ENCODE peak calls at places on chromosomes 4 and X, in nine cellular contexts. U, I, T, S, M, C, K, B and X are unnamed samples.
A peak's percentile ranks its signal among the peaks of the same experiment; 100 is the strongest.

GRCh38 chr4:17557880-17558279 is 19.1 kb upstream of the LAP3 start:
- DNase-seq in M (no peak), B (no peak), S (no peak), C (no peak), T (no peak), K (no peak), I (no peak), U (no peak), X (no peak)

GRCh38 chrX:111568356-111568755 is 56.9 kb downstream of the SERTM2 start:
- DNase-seq in B (no peak), U (no peak), K (no peak), S (no peak), T (peak; percentile 50), M (peak; percentile 6), I (no peak), C (no peak), X (no peak)

GRCh38 chrX:57573754-57574153 is 18.1 kb upstream of the ZXDB start:
- DNase-seq in M (no peak), S (no peak), K (peak; percentile 41), T (no peak), C (no peak), I (no peak), U (no peak), B (peak; percentile 45), X (no peak)

GRCh38 chr4:84579410-84579791 is 3.5 kb upstream of the CDS1 start:
- DNase-seq in S (no peak), B (no peak), U (no peak), M (no peak), I (no peak), K (no peak), C (no peak), T (no peak), X (no peak)

GRCh38 chrX:17829526-17829925 is 31.6 kb downstream of the RAI2 start:
- DNase-seq in U (no peak), C (no peak), T (no peak), B (no peak), S (no peak), M (no peak), I (no peak), K (no peak), X (no peak)

GRCh38 chrX:68498508-68499379 is at the start of gene YIPF6:
- DNase-seq in M (peak; percentile 40), U (peak; percentile 80), T (peak; percentile 87), B (peak; percentile 63), C (peak; percentile 79), S (peak; percentile 90), K (peak; percentile 72), I (peak; percentile 77), X (peak; percentile 74)

GRCh38 chrX:50648151-50648550 is 165.8 kb downstream of the SHROOM4 start:
- DNase-seq in I (no peak), U (no peak), S (no peak), K (no peak), C (no peak), T (no peak), B (no peak), M (no peak), X (no peak)

GRCh38 chrX:147803948-147804347 is 107.8 kb upstream of the FMR1 start:
- DNase-seq in I (no peak), T (peak; percentile 28), C (no peak), B (peak; percentile 35), U (no peak), K (peak; percentile 43), M (no peak), S (no peak), X (no peak)

GRCh38 chr4:10033191-10033881 is 12.0 kb upstream of the SLC2A9 start:
- DNase-seq in B (no peak), U (peak; percentile 66), T (peak; percentile 39), C (no peak), K (no peak), I (no peak), M (no peak), S (peak; percentile 82), X (no peak)

GRCh38 chr4:79528241-79528706 is 120.2 kb upstream of the GK2 start:
- DNase-seq in T (no peak), C (no peak), U (no peak), K (peak; percentile 61), I (no peak), B (no peak), M (no peak), S (no peak), X (no peak)

GRCh38 chr4:150297861-150298474 is 219.7 kb downstream of the DCLK2 start:
- DNase-seq in B (peak; percentile 55), M (peak; percentile 45), S (peak; percentile 76), T (peak; percentile 68), C (no peak), I (peak; percentile 47), U (no peak), K (peak; percentile 36), X (no peak)

GRCh38 chr4:76087007-76087769 is 12.7 kb downstream of the ART3 start:
- DNase-seq in K (peak; percentile 28), M (peak; percentile 62), C (peak; percentile 33), B (peak; percentile 64), I (peak; percentile 54), S (no peak), T (peak; percentile 77), U (peak; percentile 25), X (peak; percentile 52)

GRCh38 chrX:39672405-39672804 is 425.4 kb downstream of the BCOR start:
- DNase-seq in I (no peak), M (no peak), K (no peak), U (no peak), B (no peak), T (no peak), C (no peak), S (no peak), X (no peak)

GRCh38 chr4:75736862-75737261 is 12.5 kb downstream of the USO1 start:
- DNase-seq in B (no peak), T (no peak), M (no peak), S (no peak), U (no peak), I (no peak), C (no peak), K (no peak), X (peak; percentile 50)

GRCh38 chr4:72280252-72280651 is 248.5 kb downstream of the NPFFR2 start:
- DNase-seq in T (no peak), I (no peak), K (no peak), S (no peak), B (no peak), U (no peak), C (no peak), M (no peak), X (no peak)

GRCh38 chr4:120049732-120050494 is 16.7 kb downstream of the MAD2L1 start:
- DNase-seq in S (peak; percentile 93), B (peak; percentile 66), M (peak; percentile 52), I (peak; percentile 82), K (peak; percentile 72), U (peak; percentile 52), C (peak; percentile 79), T (peak; percentile 88), X (peak; percentile 51)

DNA sequence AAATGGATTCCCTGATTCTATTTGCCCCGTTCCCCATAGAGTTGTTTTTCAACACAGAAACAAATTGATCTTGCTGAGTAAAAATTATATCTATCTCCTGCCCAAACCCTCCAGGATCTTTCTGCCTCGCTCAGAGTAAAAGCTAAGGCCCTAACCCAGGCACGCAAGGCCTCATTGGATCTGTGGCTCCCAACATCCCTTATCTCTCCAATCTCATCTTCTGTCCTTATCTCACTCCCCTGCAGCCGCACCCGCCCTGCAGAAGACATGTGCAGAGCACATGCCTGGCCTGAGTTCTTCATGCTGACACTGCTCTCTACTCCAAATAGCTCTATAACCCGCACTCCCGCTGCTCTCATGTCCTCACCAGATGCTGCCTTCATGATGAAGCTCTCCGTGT is 543.8 kb upstream of the ZFP42 start:
- DNase-seq in T (no peak), K (no peak), B (no peak), I (no peak), M (no peak), C (no peak), S (no peak), U (no peak), X (no peak)
- H3K27ac ChIP-seq in T (no peak overlapping the region), K (no peak overlapping the region), B (no peak overlapping the region), I (no peak overlapping the region), M (no peak overlapping the region), C (no peak overlapping the region), S (no peak overlapping the region), U (no peak overlapping the region), X (no peak overlapping the region)

GRCh38 chr4:168797176-168797575 is 212.9 kb downstream of the CBR4 start:
- DNase-seq in I (no peak), C (no peak), T (no peak), K (no peak), S (no peak), U (no peak), B (no peak), M (no peak), X (no peak)
- H3K27ac ChIP-seq in I (peak overlapping the region; percentile 70), C (peak overlapping the region; percentile 75), T (peak overlapping the region; percentile 87), K (no peak overlapping the region), S (peak overlapping the region; percentile 19), U (peak overlapping the region; percentile 64), B (no peak overlapping the region), M (peak overlapping the region; percentile 55), X (peak overlapping the region; percentile 69)

GRCh38 chr4:24551492-24552330 is 32.6 kb downstream of the DHX15 start:
- DNase-seq in I (no peak), S (no peak), M (peak; percentile 2), C (no peak), U (no peak), T (peak; percentile 6), B (no peak), K (no peak), X (no peak)
- H3K27ac ChIP-seq in I (no peak overlapping the region), S (no peak overlapping the region), M (no peak overlapping the region), C (no peak overlapping the region), U (no peak overlapping the region), T (no peak overlapping the region), B (no peak overlapping the region), K (no peak overlapping the region), X (no peak overlapping the region)

GRCh38 chr4:70994069-70994366 is 569 bp downstream of the DCK start:
- DNase-seq in T (peak; percentile 49), M (no peak), S (no peak), K (peak; percentile 56), U (no peak), B (peak; percentile 16), I (peak; percentile 49), C (no peak), X (no peak)

GRCh38 chr4:70991596-70991995 is 1.9 kb upstream of the DCK start:
- DNase-seq in C (no peak), U (no peak), K (no peak), M (no peak), T (no peak), S (no peak), I (no peak), B (no peak), X (no peak)

GRCh38 chr4:70993181-70994068 is at the start of gene DCK:
- DNase-seq in S (peak; percentile 93), M (peak; percentile 77), U (peak; percentile 92), B (peak; percentile 95), T (peak; percentile 95), I (peak; percentile 92), K (peak; percentile 92), C (peak; percentile 93), X (peak; percentile 72)

GRCh38 chr4:70994387-70995099 is 1.1 kb downstream of the DCK start:
- DNase-seq in S (no peak), I (no peak), C (no peak), K (no peak), U (no peak), M (no peak), T (no peak), B (peak; percentile 34), X (no peak)

DNA sequence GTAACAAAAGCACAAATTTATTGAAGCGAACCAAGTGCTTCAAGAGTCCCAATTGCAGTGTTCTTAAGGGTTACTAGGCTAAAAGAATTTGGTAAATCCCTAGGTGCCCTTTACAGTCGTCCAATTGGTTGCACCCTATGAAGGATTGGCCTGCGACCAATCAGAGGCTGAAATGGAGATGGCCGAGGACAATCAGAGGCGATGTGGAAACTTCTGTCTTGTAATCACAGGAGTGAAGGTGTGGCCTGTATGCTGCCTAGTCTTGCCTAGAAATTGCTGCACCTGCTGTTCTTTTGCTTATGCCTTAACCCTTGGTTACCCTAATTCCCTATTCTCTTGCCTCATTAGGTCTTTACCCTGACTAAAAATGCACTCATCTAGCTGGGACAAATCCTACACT is 1.1 kb upstream of the DCK start:
- DNase-seq in S (no peak), C (no peak), K (no peak), B (no peak), T (peak; percentile 16), M (peak; percentile 23), U (no peak), I (no peak), X (no peak)
- H3K27ac ChIP-seq in S (peak overlapping the region; percentile 88), C (peak overlapping the region; percentile 87), K (peak overlapping the region; percentile 94), B (peak overlapping the region; percentile 55), T (peak overlapping the region; percentile 94), M (peak overlapping the region; percentile 62), U (peak overlapping the region; percentile 86), I (no peak overlapping the region), X (peak overlapping the region; percentile 90)